ENCODE peak calls at places on chromosome 1, in six cellular contexts. I is adrenal gland, N is HepG2, B is A549, D is uterus, Q is testis. W is an unnamed sample.

GRCh38 chr1:157490337-157491165 is 61.8 kb downstream of the FCRL5 start:
- DNase-seq in I (peak), N (peak), B (peak), D (peak), Q (peak), W (peak)

GRCh38 chr1:198763298-198763714 is 124.5 kb downstream of the PTPRC start:
- DNase-seq in I (no peak), N (no peak), B (no peak), D (no peak), Q (no peak), W (no peak)

GRCh38 chr1:227729144-227729880 is 5.8 kb downstream of the JMJD4 start:
- DNase-seq in I (peak), N (no peak), B (no peak), D (no peak), Q (no peak), W (no peak)

GRCh38 chr1:6082430-6082971 is 36.8 kb downstream of the KCNAB2 start:
- DNase-seq in I (no peak), N (peak), B (no peak), D (no peak), Q (peak), W (no peak)

GRCh38 chr1:90835661-90836344 is 118.7 kb upstream of the BARHL2 start:
- DNase-seq in I (peak), N (no peak), B (no peak), D (no peak), Q (peak), W (no peak)

GRCh38 chr1:247294282-247294681 is 37.4 kb downstream of the ZNF496 start:
- DNase-seq in I (no peak), N (no peak), B (no peak), D (no peak), Q (peak), W (no peak)

GRCh38 chr1:155178441-155179106 is 4.9 kb downstream of the TRIM46 start:
- DNase-seq in I (no peak), N (no peak), B (no peak), D (no peak), Q (peak), W (peak)

GRCh38 chr1:59223213-59223612 is 73.7 kb upstream of the FGGY start:
- DNase-seq in I (no peak), N (no peak), B (no peak), D (no peak), Q (no peak), W (no peak)

GRCh38 chr1:19768321-19769210 is 31.1 kb downstream of the TMCO4 start:
- DNase-seq in I (no peak), N (no peak), B (no peak), D (no peak), Q (no peak), W (no peak)

GRCh38 chr1:179883739-179884138 is 1.7 kb downstream of the TOR1AIP1 start:
- DNase-seq in I (no peak), N (peak), B (no peak), D (no peak), Q (no peak), W (no peak)
- H3K27ac ChIP-seq in I (no peak), N (peak), B (peak), D (peak), Q (peak), W (no peak)

DNA sequence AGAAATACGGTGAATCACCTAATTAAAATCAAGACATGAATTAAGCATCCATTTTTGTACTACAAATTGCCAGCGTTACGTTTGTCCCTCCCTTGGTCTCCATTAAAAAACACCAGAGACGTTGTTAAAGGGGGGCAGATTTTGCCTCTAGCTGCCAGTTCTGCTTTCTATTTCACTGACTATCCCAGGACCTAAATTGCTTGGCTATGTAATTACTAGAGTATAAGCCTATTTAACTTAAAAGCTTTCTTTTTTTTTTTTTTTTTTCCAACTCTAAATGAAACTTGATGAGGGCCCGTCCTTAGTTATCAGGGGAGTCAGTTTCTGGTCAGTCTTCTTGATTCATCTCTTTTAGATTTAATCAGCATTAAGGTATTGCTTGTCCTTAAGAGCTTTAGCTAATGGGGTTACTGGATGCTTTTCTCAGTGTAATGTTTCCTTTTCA is 1.1 kb downstream of the LMO4 start:
- DNase-seq in I (no peak), N (no peak), B (no peak), D (no peak), Q (no peak), W (no peak)
- TF ChIP-seq POLR2A in I (no peak), N (no peak), B (no peak), D (no peak), Q (no peak), W (no peak)

GRCh38 chr1:243713470-243714186 is 136.4 kb downstream of the AKT3 start:
- DNase-seq in I (peak), N (no peak), B (no peak), D (peak), Q (peak), W (peak)

GRCh38 chr1:243710467-243710866 is 139.6 kb downstream of the AKT3 start:
- DNase-seq in I (no peak), N (no peak), B (no peak), D (no peak), Q (no peak), W (no peak)

GRCh38 chr1:243715285-243715684 is 134.8 kb downstream of the AKT3 start:
- DNase-seq in I (no peak), N (no peak), B (no peak), D (no peak), Q (no peak), W (no peak)

GRCh38 chr1:243712242-243712641 is 137.8 kb downstream of the AKT3 start:
- DNase-seq in I (no peak), N (no peak), B (no peak), D (no peak), Q (no peak), W (no peak)

GRCh38 chr1:243712890-243713425 is 137.1 kb downstream of the AKT3 start:
- DNase-seq in I (no peak), N (no peak), B (no peak), D (no peak), Q (no peak), W (no peak)
- TF ChIP-seq CTCF in I (no peak), N (no peak), B (peak), D (no peak), Q (peak), W (no peak)

DNA sequence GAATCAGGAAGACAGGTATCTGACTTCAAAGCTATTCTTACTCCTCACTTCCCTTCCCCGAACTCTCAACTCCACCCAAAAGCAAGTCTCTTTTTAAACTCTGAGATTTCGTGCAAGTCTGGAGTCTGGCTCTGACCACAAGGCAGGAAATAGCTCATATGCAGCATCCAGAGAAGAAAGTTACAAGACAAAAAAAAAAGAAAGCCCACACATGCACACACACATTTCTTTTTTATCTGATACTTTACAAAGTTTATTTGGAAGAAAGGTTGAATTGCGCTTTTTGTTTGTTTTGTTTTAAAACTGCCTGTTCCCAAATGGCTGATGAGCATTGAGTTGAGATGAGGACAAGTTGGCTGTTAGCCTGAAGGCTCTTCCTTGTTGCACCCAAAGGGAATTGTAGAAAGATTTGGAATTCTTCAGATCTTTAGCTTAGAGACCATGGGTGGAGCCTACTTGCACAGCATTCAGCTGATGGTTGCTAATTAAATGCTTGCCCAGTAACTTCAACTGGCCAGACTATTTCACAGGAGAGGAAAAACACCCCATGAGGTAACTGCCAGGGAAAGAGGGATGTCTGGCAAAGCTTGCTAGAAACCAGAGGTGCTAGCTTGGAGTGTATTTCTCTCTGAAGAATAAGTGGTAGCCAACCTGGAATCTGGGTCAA is 490.3 kb downstream of the TTLL7 start:
- DNase-seq in I (peak), N (no peak), B (no peak), D (peak), Q (peak), W (no peak)
- H3K27ac ChIP-seq in I (no peak), N (no peak), B (no peak), D (peak), Q (no peak), W (no peak)

DNA sequence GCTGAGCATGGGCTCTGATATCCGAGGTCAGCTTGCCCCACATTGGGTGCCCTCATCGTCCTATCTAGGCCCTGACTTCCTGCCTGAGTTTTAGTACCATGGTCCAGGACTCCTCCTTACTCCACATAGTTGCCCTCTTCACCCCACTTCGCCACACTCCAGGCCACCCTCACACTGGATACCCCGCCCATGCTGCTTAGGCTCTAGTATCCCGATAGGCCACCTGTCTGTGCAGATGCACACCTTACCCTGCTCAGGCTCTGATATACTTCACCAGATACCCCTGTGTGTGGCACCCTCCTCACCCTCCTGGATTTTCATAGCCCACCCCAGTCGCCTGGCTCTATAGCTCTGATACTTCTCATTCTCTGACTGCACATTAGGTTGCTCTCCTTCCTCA is 145.5 kb upstream of the SERTAD4 start:
- DNase-seq in I (no peak), N (no peak), B (no peak), D (no peak), Q (no peak), W (no peak)
- TF ChIP-seq POLR2A in I (no peak), N (no peak), B (no peak), D (no peak), Q (no peak), W (no peak)

GRCh38 chr1:117928881-117929339 is 511 bp downstream of the GDAP2 start:
- DNase-seq in I (peak), N (peak), B (peak), D (peak), Q (peak), W (no peak)
- TF ChIP-seq CTCF in I (no peak), N (peak), B (no peak), D (no peak), Q (peak), W (no peak)

GRCh38 chr1:61295818-61296537 is 213.6 kb downstream of the NFIA start:
- DNase-seq in I (no peak), N (no peak), B (no peak), D (no peak), Q (no peak), W (no peak)

GRCh38 chr1:61297887-61298286 is 215.5 kb downstream of the NFIA start:
- DNase-seq in I (no peak), N (no peak), B (no peak), D (no peak), Q (no peak), W (no peak)

GRCh38 chr1:61301824-61302652 is 219.7 kb downstream of the NFIA start:
- DNase-seq in I (no peak), N (peak), B (no peak), D (no peak), Q (no peak), W (no peak)

GRCh38 chr1:61299468-61299867 is 217.1 kb downstream of the NFIA start:
- DNase-seq in I (no peak), N (peak), B (no peak), D (no peak), Q (no peak), W (no peak)

DNA sequence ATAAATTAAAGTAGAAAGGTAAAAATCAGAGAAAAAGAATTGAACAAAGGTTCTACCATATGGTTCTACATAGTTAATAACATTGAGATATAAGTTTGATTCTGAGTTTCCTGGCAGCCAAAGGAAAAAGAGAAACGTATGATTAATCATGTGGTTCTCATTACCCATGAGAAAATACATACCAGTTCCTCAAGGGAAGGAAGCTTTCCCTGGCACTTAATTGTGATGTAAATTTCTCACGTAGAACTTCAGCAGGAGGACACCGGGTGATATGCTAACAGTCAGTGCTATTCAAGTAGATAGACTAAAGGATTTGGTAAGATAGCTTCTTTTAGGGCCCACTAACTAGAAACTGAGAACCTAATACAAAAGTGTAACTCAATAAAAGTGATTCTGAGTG is 218.5 kb downstream of the NFIA start:
- DNase-seq in I (no peak), N (no peak), B (no peak), D (no peak), Q (no peak), W (no peak)
- H3K27ac ChIP-seq in I (no peak), N (peak), B (peak), D (no peak), Q (no peak), W (no peak)

W was measured in ovary.